ENCODE peak calls at places on chromosomes 3 and 15, in nine cellular contexts. D is fibroblast of villous mesenchyme; P is T-helper 17 cell; Q is nucleus accumbens; H is foreskin fibroblast; C is natural killer cell; R is GM13976; V is stimulated activated CD8-positive, alpha-beta memory T cell treated with anti-CD3 and anti-CD28 coated beads, Interleukin-15, amount 100 ng/mL, for 4 hours; T is NCI-H2171. K is an unnamed sample.

GRCh38 chr3:43080726-43081568 is 24.9 kb downstream of the POMGNT2 start:
- DNase-seq in D (no peak), P (no peak), Q (no peak), H (no peak), C (no peak), R (no peak), V (no peak), T (no peak), K (no peak)

GRCh38 chr3:66478923-66479322 is 21.9 kb downstream of the LRIG1 start:
- DNase-seq in D (no peak), P (no peak), Q (no peak), H (no peak), C (no peak), R (no peak), V (no peak), T (no peak), K (no peak)

GRCh38 chr15:38688761-38689160 is 124.1 kb upstream of the RASGRP1 start:
- DNase-seq in D (no peak), P (peak), Q (no peak), H (no peak), C (no peak), R (no peak), V (no peak), T (no peak), K (no peak)

GRCh38 chr3:16849240-16849639 is 35.5 kb upstream of the PLCL2 start:
- DNase-seq in D (peak), P (peak), Q (peak), H (peak), C (peak), R (peak), V (no peak), T (peak), K (peak)

GRCh38 chr3:166420071-166420470 is 582.8 kb upstream of the BCHE start:
- DNase-seq in D (no peak), P (no peak), Q (no peak), H (no peak), C (no peak), R (no peak), V (no peak), T (no peak), K (no peak)

GRCh38 chr15:80153900-80154299 is 1.1 kb downstream of the FAH start:
- DNase-seq in D (peak), P (no peak), Q (no peak), H (peak), C (no peak), R (no peak), V (no peak), T (no peak), K (no peak)

GRCh38 chr3:58063424-58063823 is 55.2 kb downstream of the FLNB start:
- DNase-seq in D (peak), P (no peak), Q (no peak), H (peak), C (no peak), R (no peak), V (no peak), T (peak), K (no peak)

GRCh38 chr3:126211569-126211968 is 31.2 kb upstream of the ALDH1L1 start:
- DNase-seq in D (no peak), P (no peak), Q (no peak), H (no peak), C (no peak), R (no peak), V (no peak), T (no peak), K (no peak)

GRCh38 chr15:78727561-78727960 is 83.7 kb downstream of the ADAMTS7 start:
- DNase-seq in D (no peak), P (no peak), Q (no peak), H (no peak), C (no peak), R (no peak), V (no peak), T (no peak), K (no peak)

GRCh38 chr15:70132148-70132547 is 34.4 kb upstream of the TLE3 start:
- DNase-seq in D (peak), P (no peak), Q (no peak), H (peak), C (no peak), R (no peak), V (no peak), T (no peak), K (no peak)

GRCh38 chr3:127050733-127051132 is 67.8 kb downstream of the PLXNA1 start:
- DNase-seq in D (no peak), P (no peak), Q (no peak), H (no peak), C (no peak), R (no peak), V (no peak), T (no peak), K (peak)

GRCh38 chr3:10184250-10184649 is 19.5 kb downstream of the IRAK2 start:
- DNase-seq in D (no peak), P (no peak), Q (no peak), H (no peak), C (no peak), R (no peak), V (no peak), T (no peak), K (no peak)

GRCh38 chr3:4948395-4948794 is 30.8 kb upstream of the BHLHE40 start:
- DNase-seq in D (no peak), P (no peak), Q (no peak), H (peak), C (no peak), R (no peak), V (no peak), T (no peak), K (no peak)

GRCh38 chr3:18369561-18370185 is 55.5 kb downstream of the SATB1 start:
- DNase-seq in D (no peak), P (no peak), Q (no peak), H (peak), C (no peak), R (no peak), V (no peak), T (peak), K (no peak)

GRCh38 chr3:71210257-71211002 is 373.1 kb downstream of the FOXP1 start:
- DNase-seq in D (peak), P (no peak), Q (no peak), H (peak), C (no peak), R (no peak), V (no peak), T (no peak), K (no peak)

GRCh38 chr15:39434126-39434525 is 146.8 kb upstream of the THBS1 start:
- DNase-seq in D (peak), P (no peak), Q (no peak), H (no peak), C (no peak), R (no peak), V (no peak), T (no peak), K (no peak)

GRCh38 chr15:56871180-56871579 is 47.3 kb upstream of the TCF12 start:
- DNase-seq in D (peak), P (no peak), Q (no peak), H (peak), C (no peak), R (no peak), V (no peak), T (no peak), K (no peak)

GRCh38 chr15:65653781-65654521 is 32.2 kb downstream of the SLC24A1 start:
- DNase-seq in D (peak), P (no peak), Q (no peak), H (peak), C (no peak), R (no peak), V (no peak), T (no peak), K (no peak)

GRCh38 chr3:125119752-125120369 is 64.1 kb upstream of the HEG1 start:
- DNase-seq in D (peak), P (no peak), Q (no peak), H (no peak), C (peak), R (peak), V (peak), T (no peak), K (no peak)

GRCh38 chr15:31200735-31201151 is 99.2 kb upstream of the TRPM1 start:
- DNase-seq in D (peak), P (peak), Q (no peak), H (peak), C (peak), R (peak), V (no peak), T (no peak), K (peak)

GRCh38 chr3:160784853-160785252 is 28.8 kb downstream of the PPM1L start:
- DNase-seq in D (no peak), P (no peak), Q (no peak), H (no peak), C (no peak), R (no peak), V (no peak), T (no peak), K (no peak)

GRCh38 chr3:40615110-40615915 is 90.6 kb downstream of the ZNF621 start:
- DNase-seq in D (no peak), P (no peak), Q (no peak), H (no peak), C (no peak), R (no peak), V (no peak), T (peak), K (no peak)

GRCh38 chr3:45064512-45065372 is 38.6 kb downstream of the CLEC3B start:
- DNase-seq in D (peak), P (no peak), Q (no peak), H (peak), C (no peak), R (no peak), V (no peak), T (no peak), K (no peak)

GRCh38 chr15:60740787-60741354 is 261.9 kb upstream of the ICE2 start:
- DNase-seq in D (peak), P (no peak), Q (no peak), H (peak), C (peak), R (no peak), V (no peak), T (no peak), K (no peak)

GRCh38 chr3:72628065-72628464 is 220.2 kb downstream of the SHQ1 start:
- DNase-seq in D (no peak), P (no peak), Q (no peak), H (no peak), C (no peak), R (no peak), V (no peak), T (no peak), K (no peak)

GRCh38 chr15:64583519-64583918 is 123.1 kb downstream of the ZNF609 start:
- DNase-seq in D (no peak), P (no peak), Q (no peak), H (no peak), C (no peak), R (no peak), V (no peak), T (no peak), K (no peak)

GRCh38 chr3:148924572-148924971 is 59.5 kb downstream of the CPA3 start:
- DNase-seq in D (peak), P (no peak), Q (no peak), H (peak), C (no peak), R (no peak), V (no peak), T (no peak), K (no peak)

GRCh38 chr3:69855436-69856162 is 116.3 kb downstream of the MITF start:
- DNase-seq in D (peak), P (no peak), Q (no peak), H (peak), C (no peak), R (no peak), V (no peak), T (peak), K (no peak)

GRCh38 chr3:72490688-72491430 is 357.4 kb downstream of the SHQ1 start:
- DNase-seq in D (no peak), P (no peak), Q (no peak), H (no peak), C (no peak), R (no peak), V (no peak), T (no peak), K (no peak)

GRCh38 chr3:55330756-55331155 is 156.3 kb downstream of the WNT5A start:
- DNase-seq in D (peak), P (no peak), Q (no peak), H (no peak), C (no peak), R (no peak), V (no peak), T (no peak), K (no peak)

GRCh38 chr15:90040618-90041017 is 39.5 kb downstream of the ZNF710 start:
- DNase-seq in D (no peak), P (no peak), Q (no peak), H (no peak), C (no peak), R (no peak), V (no peak), T (no peak), K (peak)

GRCh38 chr3:135368316-135368715 is 573.3 kb downstream of the EPHB1 start:
- DNase-seq in D (no peak), P (no peak), Q (no peak), H (no peak), C (no peak), R (no peak), V (no peak), T (no peak), K (no peak)

GRCh38 chr15:29135702-29136426 is 133.8 kb downstream of the NSMCE3 start:
- DNase-seq in D (no peak), P (no peak), Q (no peak), H (no peak), C (no peak), R (no peak), V (no peak), T (no peak), K (peak)